ENCODE peak calls at places on chromosomes 16 and 17, in seven cellular contexts. I is H1, E is esophagus muscularis mucosa, V is prostate gland, O is adrenal gland, S is transverse colon, F is lower leg skin. C is an unnamed sample.

GRCh38 chr16:25838724-25839186 is 147.0 kb downstream of the HS3ST4 start:
- DNase-seq in I (peak; percentile 55), E (no peak), V (peak; percentile 13), O (peak; percentile 18), S (peak; percentile 7), F (peak; percentile 15), C (no peak)

GRCh38 chr16:78523212-78523995 is 423.9 kb downstream of the WWOX start:
- DNase-seq in I (no peak), E (no peak), V (no peak), O (no peak), S (no peak), F (no peak), C (no peak)

GRCh38 chr16:89689142-89689541 is 2.7 kb downstream of the CDK10 start:
- DNase-seq in I (no peak), E (no peak), V (no peak), O (no peak), S (no peak), F (no peak), C (no peak)

GRCh38 chr16:15653227-15653626 is 3.2 kb downstream of the NDE1 start:
- DNase-seq in I (no peak), E (no peak), V (peak; percentile 44), O (no peak), S (peak; percentile 20), F (no peak), C (peak; percentile 47)

GRCh38 chr17:74389094-74389753 is 21.9 kb downstream of the GPR142 start:
- DNase-seq in I (no peak), E (no peak), V (no peak), O (no peak), S (no peak), F (no peak), C (no peak)

GRCh38 chr16:52545157-52545543 is 1.8 kb downstream of the TOX3 start:
- DNase-seq in I (no peak), E (no peak), V (no peak), O (no peak), S (no peak), F (no peak), C (no peak)

GRCh38 chr17:44776628-44777393 is 18.0 kb downstream of the ADAM11 start:
- DNase-seq in I (no peak), E (no peak), V (no peak), O (no peak), S (no peak), F (no peak), C (no peak)

GRCh38 chr17:77307479-77308198 is 166.9 kb downstream of the SEC14L1 start:
- DNase-seq in I (no peak), E (no peak), V (no peak), O (no peak), S (no peak), F (no peak), C (no peak)

GRCh38 chr16:69340095-69340644 is 598 bp downstream of the NIP7 start:
- DNase-seq in I (no peak), E (no peak), V (no peak), O (no peak), S (no peak), F (no peak), C (no peak)

GRCh38 chr17:70563301-70563820 is 394.0 kb downstream of the KCNJ2 start:
- DNase-seq in I (no peak), E (no peak), V (no peak), O (no peak), S (peak; percentile 10), F (no peak), C (no peak)

GRCh38 chr17:63995626-63996025 is 2.5 kb upstream of the PRR29 start:
- DNase-seq in I (no peak), E (no peak), V (no peak), O (no peak), S (no peak), F (no peak), C (no peak)

GRCh38 chr17:10050597-10051101 is 145.6 kb upstream of the RCVRN start:
- DNase-seq in I (no peak), E (no peak), V (no peak), O (no peak), S (no peak), F (no peak), C (no peak)

GRCh38 chr16:21023509-21024202 is 123.1 kb downstream of the LYRM1 start:
- DNase-seq in I (no peak), E (peak; percentile 86), V (no peak), O (no peak), S (peak; percentile 11), F (no peak), C (peak; percentile 61)

GRCh38 chr17:77555741-77556291 is 402.7 kb upstream of the TNRC6C start:
- DNase-seq in I (no peak), E (no peak), V (no peak), O (no peak), S (peak; percentile 16), F (no peak), C (no peak)

GRCh38 chr16:57318240-57318970 is 33.9 kb upstream of the PLLP start:
- DNase-seq in I (no peak), E (peak; percentile 50), V (no peak), O (no peak), S (no peak), F (no peak), C (no peak)

GRCh38 chr17:1649844-1650409 is at the start of gene RILP:
- DNase-seq in I (peak; percentile 70), E (peak; percentile 94), V (peak; percentile 84), O (peak; percentile 95), S (peak; percentile 91), F (peak; percentile 73), C (peak; percentile 92)

GRCh38 chr17:5121186-5121841 is 5.5 kb downstream of the USP6 start:
- DNase-seq in I (no peak), E (no peak), V (no peak), O (no peak), S (peak; percentile 5), F (no peak), C (no peak)

GRCh38 chr17:16989230-16989952 is 17.5 kb upstream of the TNFRSF13B start:
- DNase-seq in I (no peak), E (no peak), V (no peak), O (no peak), S (peak; percentile 73), F (no peak), C (no peak)

GRCh38 chr17:16987001-16987829 is 15.3 kb upstream of the TNFRSF13B start:
- DNase-seq in I (no peak), E (no peak), V (no peak), O (no peak), S (no peak), F (no peak), C (no peak)

GRCh38 chr17:16986391-16986790 is 14.5 kb upstream of the TNFRSF13B start:
- DNase-seq in I (no peak), E (no peak), V (no peak), O (no peak), S (no peak), F (no peak), C (peak; percentile 44)

GRCh38 chr17:16988749-16989229 is 16.9 kb upstream of the TNFRSF13B start:
- DNase-seq in I (no peak), E (no peak), V (no peak), O (no peak), S (peak; percentile 36), F (no peak), C (no peak)

DNA sequence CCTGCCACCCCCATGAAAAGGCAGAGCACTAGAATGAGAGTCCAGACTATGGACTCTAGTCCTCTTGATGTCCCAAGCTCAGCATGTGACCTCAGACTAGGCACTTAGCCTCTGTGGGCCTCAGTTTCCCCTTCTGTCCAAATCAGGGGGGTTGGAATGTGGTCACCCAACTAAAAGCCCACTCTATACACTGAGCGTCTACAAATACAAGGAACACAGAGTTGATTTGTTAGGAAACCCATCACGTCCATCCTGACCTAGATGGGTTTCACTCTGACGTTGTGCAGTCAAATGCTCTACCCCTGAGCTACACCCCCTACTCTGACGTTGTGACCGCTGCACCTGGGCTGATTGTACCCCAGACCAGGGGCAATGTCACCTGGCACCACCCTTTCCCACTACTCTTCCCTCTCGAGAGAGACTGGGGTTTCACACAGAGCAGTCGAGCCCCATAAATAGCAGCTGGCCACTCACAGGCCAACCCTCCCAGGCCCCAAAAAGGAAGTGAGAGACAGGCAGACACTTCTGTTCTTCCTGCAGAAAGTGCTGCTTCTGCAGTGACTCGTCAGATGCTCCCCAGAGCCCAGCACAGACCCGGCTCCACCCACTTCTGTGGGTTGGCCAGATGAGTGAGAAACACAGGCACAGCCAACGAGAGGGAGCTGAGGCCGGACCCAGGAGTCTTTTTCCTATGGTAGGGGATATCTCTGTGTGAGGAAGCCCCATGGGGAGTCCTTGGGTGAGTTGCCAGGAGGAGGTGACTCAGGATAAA is 16.1 kb upstream of the TNFRSF13B start:
- DNase-seq in I (no peak), E (peak; percentile 95), V (no peak), O (peak; percentile 72), S (peak; percentile 85), F (peak; percentile 66), C (peak; percentile 94)
- TF ChIP-seq POLR2A in I (no peak), E (no peak), V (no peak), O (no peak), S (peak; percentile 35), F (no peak), C (no peak)

GRCh38 chr16:2975161-2975795 is 5.0 kb downstream of the PKMYT1 start:
- DNase-seq in I (no peak), E (no peak), V (no peak), O (no peak), S (no peak), F (no peak), C (no peak)
- TF ChIP-seq POLR2A in I (no peak), E (no peak), V (no peak), O (no peak), S (no peak), F (no peak), C (no peak)

GRCh38 chr16:4475880-4476790 is at the start of gene HMOX2:
- DNase-seq in I (peak; percentile 98), E (peak; percentile 97), V (peak; percentile 93), O (peak; percentile 91), S (peak; percentile 96), F (peak; percentile 92), C (peak; percentile 95)

GRCh38 chr16:4481965-4482364 is 5.8 kb downstream of the HMOX2 start:
- DNase-seq in I (no peak), E (no peak), V (no peak), O (no peak), S (no peak), F (no peak), C (no peak)

GRCh38 chr16:4474192-4474961 is at the start of gene NMRAL1:
- DNase-seq in I (peak; percentile 89), E (peak; percentile 98), V (peak; percentile 93), O (peak; percentile 90), S (peak; percentile 93), F (peak; percentile 93), C (peak; percentile 91)

GRCh38 chr16:4481526-4481925 is 5.3 kb downstream of the HMOX2 start:
- DNase-seq in I (no peak), E (no peak), V (no peak), O (no peak), S (no peak), F (no peak), C (no peak)

DNA sequence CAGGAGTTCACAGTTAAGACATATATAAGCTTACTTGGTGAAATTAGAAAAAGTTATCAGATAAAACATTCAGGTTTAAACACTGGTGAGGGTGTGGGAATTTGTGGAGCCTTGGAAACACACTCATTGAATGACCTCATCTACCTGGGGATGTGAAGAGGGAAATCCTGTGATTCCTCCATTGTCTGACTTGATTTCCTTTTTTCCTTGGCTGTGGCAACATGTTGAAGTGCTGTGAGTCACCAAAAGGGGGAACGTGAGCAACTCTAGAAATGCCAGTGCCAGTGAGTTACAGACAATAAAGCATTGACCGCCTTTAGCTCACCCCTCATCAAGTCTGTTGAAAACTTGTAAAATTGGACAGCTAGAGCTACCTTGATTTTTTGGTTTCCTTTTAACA is 1.8 kb downstream of the HMOX2 start:
- DNase-seq in I (no peak), E (no peak), V (no peak), O (no peak), S (no peak), F (no peak), C (no peak)
- TF ChIP-seq POLR2A in I (no peak), E (no peak), V (no peak), O (no peak), S (no peak), F (no peak), C (no peak)

GRCh38 chr16:31134625-31135534 is 647 bp downstream of the PRSS8 start:
- DNase-seq in I (peak; percentile 66), E (no peak), V (peak; percentile 64), O (no peak), S (peak; percentile 77), F (no peak), C (peak; percentile 81)
- TF ChIP-seq POLR2A in I (no peak), E (no peak), V (peak; percentile 54), O (no peak), S (peak; percentile 88), F (no peak), C (peak; percentile 91)